ENCODE peak calls at places on chromosomes 13 and 19, in five cellular contexts. S, U, D, Y and G are unnamed samples.

GRCh38 chr19:14525729-14526128 is 3.7 kb upstream of the TECR start:
- DNase-seq in S (no peak), U (no peak), D (peak; percentile 25), Y (no peak), G (no peak)

GRCh38 chr13:29165840-29166239 is 345.7 kb downstream of the MTUS2 start:
- DNase-seq in S (no peak), U (no peak), D (no peak), Y (no peak), G (no peak)

GRCh38 chr19:28943651-28944050 is 269.3 kb downstream of the UQCRFS1 start:
- DNase-seq in S (no peak), U (no peak), D (no peak), Y (no peak), G (no peak)

GRCh38 chr13:111912453-111912866 is 154.5 kb upstream of the SOX1 start:
- DNase-seq in S (no peak), U (no peak), D (no peak), Y (no peak), G (no peak)

GRCh38 chr13:38405216-38405615 is 55.6 kb downstream of the UFM1 start:
- DNase-seq in S (no peak), U (no peak), D (no peak), Y (no peak), G (no peak)

GRCh38 chr19:18167975-18168645 is 5.5 kb upstream of the IFI30 start:
- DNase-seq in S (no peak), U (peak; percentile 59), D (peak; percentile 42), Y (no peak), G (peak; percentile 74)

GRCh38 chr19:30376826-30377425 is 4.7 kb downstream of the ZNF536 start:
- DNase-seq in S (no peak), U (no peak), D (no peak), Y (no peak), G (no peak)

GRCh38 chr13:30105381-30105780 is 202.0 kb downstream of the KATNAL1 start:
- DNase-seq in S (peak; percentile 49), U (no peak), D (no peak), Y (no peak), G (no peak)

GRCh38 chr13:113411216-113412023 is 41.9 kb downstream of the ADPRHL1 start:
- DNase-seq in S (no peak), U (no peak), D (peak; percentile 70), Y (no peak), G (no peak)

GRCh38 chr19:6766357-6767080 is 716 bp downstream of the SH2D3A start:
- DNase-seq in S (no peak), U (no peak), D (no peak), Y (no peak), G (no peak)

GRCh38 chr19:54403054-54403453 is 12.2 kb upstream of the TTYH1 start:
- DNase-seq in S (no peak), U (no peak), D (no peak), Y (no peak), G (no peak)

GRCh38 chr13:82176761-82177160 is 1705.5 kb downstream of the SLITRK1 start:
- DNase-seq in S (no peak), U (no peak), D (no peak), Y (no peak), G (no peak)

GRCh38 chr19:19232231-19232630 is 20.5 kb downstream of the NCAN start:
- DNase-seq in S (no peak), U (no peak), D (no peak), Y (no peak), G (no peak)

GRCh38 chr19:1206063-1206732 is 620 bp downstream of the STK11 start:
- DNase-seq in S (peak; percentile 62), U (no peak), D (no peak), Y (no peak), G (no peak)

GRCh38 chr19:1873524-1874473 is 10.4 kb upstream of the KLF16 start:
- DNase-seq in S (peak; percentile 78), U (no peak), D (no peak), Y (no peak), G (peak; percentile 50)

GRCh38 chr13:76887070-76887563 is 912 bp upstream of the KCTD12 start:
- DNase-seq in S (no peak), U (no peak), D (no peak), Y (peak; percentile 11), G (no peak)

GRCh38 chr19:4774136-4774535 is 17.4 kb upstream of the FEM1A start:
- DNase-seq in S (no peak), U (no peak), D (no peak), Y (no peak), G (no peak)

GRCh38 chr13:39894586-39894985 is 239.1 kb downstream of the COG6 start:
- DNase-seq in S (no peak), U (no peak), D (no peak), Y (no peak), G (no peak)

GRCh38 chr19:58196911-58197616 is 14.2 kb downstream of the ZNF274 start:
- DNase-seq in S (no peak), U (peak; percentile 27), D (peak; percentile 13), Y (no peak), G (no peak)

GRCh38 chr19:17778621-17779280 is 16.2 kb upstream of the B3GNT3 start:
- DNase-seq in S (no peak), U (no peak), D (peak; percentile 90), Y (peak; percentile 50), G (no peak)

GRCh38 chr19:33690461-33691427 is 69.0 kb downstream of the CHST8 start:
- DNase-seq in S (no peak), U (no peak), D (no peak), Y (no peak), G (no peak)
- H3K36me3 ChIP-seq in S (no peaks in the 10 kb centered on the region), U (no peaks in the 10 kb centered on the region), D (no peaks in the 10 kb centered on the region), Y (no peaks in the 10 kb centered on the region), G (no peaks in the 10 kb centered on the region)

GRCh38 chr13:34752561-34752960 is 189.5 kb upstream of the NBEA start:
- DNase-seq in S (no peak), U (no peak), D (no peak), Y (no peak), G (no peak)
- H3K4me3 ChIP-seq in S (no peak overlapping the region), U (no peak overlapping the region), D (no peak overlapping the region), Y (no peak overlapping the region), G (no peak overlapping the region)

GRCh38 chr13:110493161-110493593 is 68.3 kb downstream of the RAB20 start:
- DNase-seq in S (no peak), U (no peak), D (no peak), Y (no peak), G (no peak)

GRCh38 chr13:110491869-110492268 is 69.7 kb downstream of the RAB20 start:
- DNase-seq in S (no peak), U (no peak), D (no peak), Y (no peak), G (no peak)

GRCh38 chr13:110493613-110494012 is 67.9 kb downstream of the RAB20 start:
- DNase-seq in S (no peak), U (no peak), D (no peak), Y (no peak), G (no peak)

GRCh38 chr13:110492299-110493160 is 69.0 kb downstream of the RAB20 start:
- DNase-seq in S (no peak), U (no peak), D (no peak), Y (no peak), G (no peak)

DNA sequence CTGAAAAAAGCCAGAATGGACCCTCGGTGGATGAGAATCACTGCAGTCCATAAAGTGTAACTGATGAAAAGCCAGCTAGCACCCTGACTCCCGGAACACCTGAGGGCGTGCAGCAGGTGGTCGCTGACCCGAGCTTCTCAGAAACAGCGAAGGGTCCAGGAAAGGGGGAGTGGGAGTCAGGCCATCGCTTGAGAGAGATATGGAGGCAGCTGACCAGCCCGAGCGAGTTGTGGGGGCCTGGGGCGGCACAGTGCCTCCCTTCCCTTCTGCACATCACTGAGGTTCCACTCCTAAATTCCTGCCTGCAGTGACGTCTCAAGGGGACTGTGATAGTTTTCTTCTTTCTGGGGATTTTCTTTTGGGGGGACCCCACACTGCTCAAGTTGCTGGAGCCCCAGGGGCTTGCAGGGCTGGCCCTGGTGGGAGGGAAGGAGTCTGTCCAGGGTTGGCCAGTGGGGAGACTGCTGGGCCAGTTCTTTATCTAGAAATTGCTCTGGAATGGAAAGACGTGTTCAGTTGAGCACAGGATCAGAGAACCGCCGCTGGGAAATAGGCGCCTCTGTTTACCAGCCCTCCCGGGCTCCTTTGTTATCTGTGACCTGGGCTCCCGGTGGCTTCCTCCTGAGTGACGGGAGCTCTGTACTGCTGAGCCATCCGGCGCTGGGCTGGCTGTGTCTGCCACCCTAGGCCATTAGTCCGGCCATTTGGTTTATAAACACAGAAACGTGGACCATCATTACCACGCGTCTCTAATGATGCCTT is 71.3 kb downstream of the RAB20 start:
- DNase-seq in S (no peak), U (no peak), D (no peak), Y (no peak), G (no peak)
- H3K36me3 ChIP-seq in S (peaks cover 4% of the 10 kb centered on the region), U (no peaks in the 10 kb centered on the region), D (no peaks in the 10 kb centered on the region), Y (peaks cover 36% of the 10 kb centered on the region), G (no peaks in the 10 kb centered on the region)

DNA sequence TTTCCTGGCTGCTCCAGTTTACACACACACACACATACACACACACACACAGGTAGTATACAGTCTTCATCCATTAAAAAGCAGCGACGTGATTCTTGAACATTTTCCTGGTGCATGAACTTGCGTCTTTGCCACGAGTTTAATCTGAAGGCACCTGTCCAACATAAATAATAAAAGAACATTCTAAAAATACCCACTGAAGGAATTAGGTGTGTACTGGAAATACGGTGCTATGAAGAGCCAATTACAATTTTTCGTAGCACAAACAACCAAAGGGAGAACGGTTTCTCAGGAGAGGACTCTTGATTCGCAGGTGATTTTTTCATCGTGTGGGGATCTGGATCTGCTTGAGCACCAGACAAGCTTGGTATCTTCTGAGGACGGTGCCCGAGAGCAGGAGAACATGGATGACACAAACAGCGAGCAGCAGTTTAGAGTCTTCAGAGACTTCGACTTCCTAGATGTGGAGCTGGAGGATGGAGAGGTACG is 61.2 kb downstream of the ZAR1L start:
- DNase-seq in S (no peak), U (no peak), D (no peak), Y (no peak), G (no peak)
- H3K4me3 ChIP-seq in S (peak overlapping the region; percentile 4), U (no peak overlapping the region), D (no peak overlapping the region), Y (no peak overlapping the region), G (no peak overlapping the region)